ENCODE peak calls at places on chromosomes 3 and 15, in four cellular contexts. One of them, this sample, is unnamed.
A peak's percentile ranks its signal among the peaks of the same experiment; 100 is the strongest.

GRCh38 chr3:152197937-152198336 is 70.8 kb upstream of the MBNL1 start:
- DNase-seq in NCI-H1694: no peak
- DNase-seq in right atrium auricular region: no peak
- DNase-seq in naive thymus-derived CD8-positive, alpha-beta T cell: no peak
- DNase-seq in this sample: no peak

GRCh38 chr3:127542441-127542952 is 48.0 kb downstream of the TPRA1 start:
- DNase-seq in NCI-H1694: no peak
- DNase-seq in right atrium auricular region: no peak
- DNase-seq in naive thymus-derived CD8-positive, alpha-beta T cell: no peak
- DNase-seq in this sample: peak; percentile 32

GRCh38 chr3:32177702-32178198 is 60.7 kb upstream of the CMTM8 start:
- DNase-seq in NCI-H1694: peak; percentile 39
- DNase-seq in right atrium auricular region: peak; percentile 64
- DNase-seq in naive thymus-derived CD8-positive, alpha-beta T cell: peak; percentile 29
- DNase-seq in this sample: no peak

GRCh38 chr3:192802957-192803899 is 75.9 kb upstream of the FGF12 start:
- DNase-seq in NCI-H1694: peak; percentile 18
- DNase-seq in right atrium auricular region: no peak
- DNase-seq in naive thymus-derived CD8-positive, alpha-beta T cell: peak; percentile 6
- DNase-seq in this sample: peak; percentile 74

GRCh38 chr3:170338690-170339340 is 18.7 kb upstream of the SKIL start:
- DNase-seq in NCI-H1694: no peak
- DNase-seq in right atrium auricular region: no peak
- DNase-seq in naive thymus-derived CD8-positive, alpha-beta T cell: no peak
- DNase-seq in this sample: no peak

GRCh38 chr15:48250640-48251076 is 44.6 kb downstream of the SLC12A1 start:
- DNase-seq in NCI-H1694: peak; percentile 41
- DNase-seq in right atrium auricular region: no peak
- DNase-seq in naive thymus-derived CD8-positive, alpha-beta T cell: no peak
- DNase-seq in this sample: peak; percentile 34

GRCh38 chr3:146374146-146374545 is 95.2 kb downstream of the PLSCR2 start:
- DNase-seq in NCI-H1694: no peak
- DNase-seq in right atrium auricular region: no peak
- DNase-seq in naive thymus-derived CD8-positive, alpha-beta T cell: no peak
- DNase-seq in this sample: no peak

GRCh38 chr3:62632510-62633294 is 242.5 kb downstream of the CADPS start:
- DNase-seq in NCI-H1694: no peak
- DNase-seq in right atrium auricular region: no peak
- DNase-seq in naive thymus-derived CD8-positive, alpha-beta T cell: no peak
- DNase-seq in this sample: no peak

GRCh38 chr3:146142757-146143156 is 18.2 kb downstream of the PLOD2 start:
- DNase-seq in NCI-H1694: no peak
- DNase-seq in right atrium auricular region: no peak
- DNase-seq in naive thymus-derived CD8-positive, alpha-beta T cell: no peak
- DNase-seq in this sample: no peak